ENCODE peak calls at places on chromosomes 1 and 21, in ten cellular contexts. One of them, this sample, is unnamed.
A peak's percentile ranks its signal among the peaks of the same experiment; 100 is the strongest.

GRCh38 chr1:153404768-153405167 is 11.6 kb upstream of the S100A7A start:
- DNase-seq in BJ: no peak
- DNase-seq in NT2/D1: peak; percentile 57
- DNase-seq in body of pancreas: peak; percentile 16
- DNase-seq in heart right ventricle: peak; percentile 12
- DNase-seq in CD8-positive, alpha-beta memory T cell: peak; percentile 32
- DNase-seq in psoas muscle: peak; percentile 28
- DNase-seq in prostate gland: no peak
- DNase-seq in AG09309: no peak
- DNase-seq in neural progenitor cell: peak; percentile 24
- DNase-seq in this sample: no peak

GRCh38 chr1:32496127-32496526 is 31.3 kb downstream of the ZBTB8B start:
- DNase-seq in BJ: no peak
- DNase-seq in NT2/D1: no peak
- DNase-seq in body of pancreas: no peak
- DNase-seq in heart right ventricle: no peak
- DNase-seq in CD8-positive, alpha-beta memory T cell: no peak
- DNase-seq in psoas muscle: no peak
- DNase-seq in prostate gland: peak; percentile 19
- DNase-seq in AG09309: no peak
- DNase-seq in neural progenitor cell: no peak
- DNase-seq in this sample: no peak

GRCh38 chr1:11784993-11785769 is 20.6 kb downstream of the MTHFR start:
- DNase-seq in BJ: no peak
- DNase-seq in NT2/D1: no peak
- DNase-seq in body of pancreas: peak; percentile 68
- DNase-seq in heart right ventricle: peak; percentile 69
- DNase-seq in CD8-positive, alpha-beta memory T cell: peak; percentile 27
- DNase-seq in psoas muscle: peak; percentile 78
- DNase-seq in prostate gland: peak; percentile 49
- DNase-seq in AG09309: no peak
- DNase-seq in neural progenitor cell: peak; percentile 90
- DNase-seq in this sample: no peak

GRCh38 chr1:33242652-33243051 is 13.6 kb upstream of the ZNF362 start:
- DNase-seq in BJ: no peak
- DNase-seq in NT2/D1: no peak
- DNase-seq in body of pancreas: no peak
- DNase-seq in heart right ventricle: no peak
- DNase-seq in CD8-positive, alpha-beta memory T cell: no peak
- DNase-seq in psoas muscle: no peak
- DNase-seq in prostate gland: no peak
- DNase-seq in AG09309: no peak
- DNase-seq in neural progenitor cell: no peak
- DNase-seq in this sample: no peak

GRCh38 chr1:64092851-64093371 is 110.5 kb upstream of the UBE2U start:
- DNase-seq in BJ: no peak
- DNase-seq in NT2/D1: no peak
- DNase-seq in body of pancreas: no peak
- DNase-seq in heart right ventricle: no peak
- DNase-seq in CD8-positive, alpha-beta memory T cell: no peak
- DNase-seq in psoas muscle: no peak
- DNase-seq in prostate gland: no peak
- DNase-seq in AG09309: no peak
- DNase-seq in neural progenitor cell: no peak
- DNase-seq in this sample: no peak

GRCh38 chr1:42767510-42767924 is 468 bp downstream of the C1orf50 start:
- DNase-seq in BJ: no peak
- DNase-seq in NT2/D1: no peak
- DNase-seq in body of pancreas: no peak
- DNase-seq in heart right ventricle: no peak
- DNase-seq in CD8-positive, alpha-beta memory T cell: no peak
- DNase-seq in psoas muscle: no peak
- DNase-seq in prostate gland: no peak
- DNase-seq in AG09309: no peak
- DNase-seq in neural progenitor cell: no peak
- DNase-seq in this sample: no peak

GRCh38 chr1:56098956-56099355 is 480.4 kb downstream of the PLPP3 start:
- DNase-seq in BJ: no peak
- DNase-seq in NT2/D1: no peak
- DNase-seq in body of pancreas: no peak
- DNase-seq in heart right ventricle: no peak
- DNase-seq in CD8-positive, alpha-beta memory T cell: no peak
- DNase-seq in psoas muscle: no peak
- DNase-seq in prostate gland: no peak
- DNase-seq in AG09309: no peak
- DNase-seq in neural progenitor cell: no peak
- DNase-seq in this sample: no peak

GRCh38 chr1:18326171-18326950 is 154.4 kb upstream of the KLHDC7A start:
- DNase-seq in BJ: no peak
- DNase-seq in NT2/D1: no peak
- DNase-seq in body of pancreas: no peak
- DNase-seq in heart right ventricle: no peak
- DNase-seq in CD8-positive, alpha-beta memory T cell: no peak
- DNase-seq in psoas muscle: no peak
- DNase-seq in prostate gland: peak; percentile 22
- DNase-seq in AG09309: no peak
- DNase-seq in neural progenitor cell: no peak
- DNase-seq in this sample: no peak

GRCh38 chr1:81693316-81693715 is 107.4 kb upstream of the ADGRL2 start:
- DNase-seq in BJ: no peak
- DNase-seq in NT2/D1: no peak
- DNase-seq in body of pancreas: no peak
- DNase-seq in heart right ventricle: no peak
- DNase-seq in CD8-positive, alpha-beta memory T cell: no peak
- DNase-seq in psoas muscle: no peak
- DNase-seq in prostate gland: no peak
- DNase-seq in AG09309: no peak
- DNase-seq in neural progenitor cell: no peak
- DNase-seq in this sample: no peak

GRCh38 chr1:53145942-53146708 is 3.7 kb upstream of the SLC1A7 start:
- DNase-seq in BJ: peak; percentile 98
- DNase-seq in NT2/D1: peak; percentile 50
- DNase-seq in body of pancreas: peak; percentile 83
- DNase-seq in heart right ventricle: peak; percentile 41
- DNase-seq in CD8-positive, alpha-beta memory T cell: no peak
- DNase-seq in psoas muscle: peak; percentile 77
- DNase-seq in prostate gland: no peak
- DNase-seq in AG09309: peak; percentile 98
- DNase-seq in neural progenitor cell: peak; percentile 41
- DNase-seq in this sample: peak; percentile 99

GRCh38 chr21:44522753-44523204 is 17.2 kb downstream of the KRTAP10-1 start:
- DNase-seq in BJ: no peak
- DNase-seq in NT2/D1: no peak
- DNase-seq in body of pancreas: no peak
- DNase-seq in heart right ventricle: no peak
- DNase-seq in CD8-positive, alpha-beta memory T cell: no peak
- DNase-seq in psoas muscle: no peak
- DNase-seq in prostate gland: no peak
- DNase-seq in AG09309: no peak
- DNase-seq in neural progenitor cell: no peak
- DNase-seq in this sample: no peak

GRCh38 chr1:47181955-47182680 is 7.7 kb downstream of the PDZK1IP1 start:
- DNase-seq in BJ: no peak
- DNase-seq in NT2/D1: no peak
- DNase-seq in body of pancreas: no peak
- DNase-seq in heart right ventricle: no peak
- DNase-seq in CD8-positive, alpha-beta memory T cell: no peak
- DNase-seq in psoas muscle: no peak
- DNase-seq in prostate gland: no peak
- DNase-seq in AG09309: no peak
- DNase-seq in neural progenitor cell: no peak
- DNase-seq in this sample: peak; percentile 68

GRCh38 chr21:30646904-30647303 is 4.2 kb downstream of the KRTAP20-3 start:
- DNase-seq in BJ: no peak
- DNase-seq in NT2/D1: no peak
- DNase-seq in body of pancreas: no peak
- DNase-seq in heart right ventricle: no peak
- DNase-seq in CD8-positive, alpha-beta memory T cell: no peak
- DNase-seq in psoas muscle: no peak
- DNase-seq in prostate gland: no peak
- DNase-seq in AG09309: no peak
- DNase-seq in neural progenitor cell: no peak
- DNase-seq in this sample: no peak

GRCh38 chr1:169796411-169796810 is 1.7 kb upstream of the METTL18 start:
- DNase-seq in BJ: no peak
- DNase-seq in NT2/D1: no peak
- DNase-seq in body of pancreas: no peak
- DNase-seq in heart right ventricle: no peak
- DNase-seq in CD8-positive, alpha-beta memory T cell: no peak
- DNase-seq in psoas muscle: no peak
- DNase-seq in prostate gland: no peak
- DNase-seq in AG09309: no peak
- DNase-seq in neural progenitor cell: no peak
- DNase-seq in this sample: no peak
- H3K4me3 ChIP-seq in BJ: no peak overlapping the region
- H3K4me3 ChIP-seq in NT2/D1: no peak overlapping the region
- H3K4me3 ChIP-seq in body of pancreas: no peak overlapping the region
- H3K4me3 ChIP-seq in heart right ventricle: no peak overlapping the region
- H3K4me3 ChIP-seq in CD8-positive, alpha-beta memory T cell: no peak overlapping the region
- H3K4me3 ChIP-seq in psoas muscle: no peak overlapping the region
- H3K4me3 ChIP-seq in prostate gland: no peak overlapping the region
- H3K4me3 ChIP-seq in AG09309: no peak overlapping the region
- H3K4me3 ChIP-seq in neural progenitor cell: peak overlapping the region; percentile 93
- H3K4me3 ChIP-seq in this sample: no peak overlapping the region

GRCh38 chr1:61085191-61086086 is 3.1 kb downstream of the NFIA start:
- DNase-seq in BJ: no peak
- DNase-seq in NT2/D1: no peak
- DNase-seq in body of pancreas: no peak
- DNase-seq in heart right ventricle: no peak
- DNase-seq in CD8-positive, alpha-beta memory T cell: no peak
- DNase-seq in psoas muscle: no peak
- DNase-seq in prostate gland: no peak
- DNase-seq in AG09309: no peak
- DNase-seq in neural progenitor cell: no peak
- DNase-seq in this sample: no peak

GRCh38 chr1:61083014-61083798 is 845 bp downstream of the NFIA start:
- DNase-seq in BJ: no peak
- DNase-seq in NT2/D1: no peak
- DNase-seq in body of pancreas: peak; percentile 36
- DNase-seq in heart right ventricle: peak; percentile 33
- DNase-seq in CD8-positive, alpha-beta memory T cell: peak; percentile 5
- DNase-seq in psoas muscle: peak; percentile 46
- DNase-seq in prostate gland: no peak
- DNase-seq in AG09309: no peak
- DNase-seq in neural progenitor cell: peak; percentile 66
- DNase-seq in this sample: no peak

GRCh38 chr1:61082336-61083013 is at the start of gene NFIA:
- DNase-seq in BJ: no peak
- DNase-seq in NT2/D1: peak; percentile 60
- DNase-seq in body of pancreas: peak; percentile 69
- DNase-seq in heart right ventricle: peak; percentile 61
- DNase-seq in CD8-positive, alpha-beta memory T cell: peak; percentile 22
- DNase-seq in psoas muscle: peak; percentile 41
- DNase-seq in prostate gland: no peak
- DNase-seq in AG09309: no peak
- DNase-seq in neural progenitor cell: no peak
- DNase-seq in this sample: no peak

GRCh38 chr1:61084560-61084991 is 2.2 kb downstream of the NFIA start:
- DNase-seq in BJ: no peak
- DNase-seq in NT2/D1: no peak
- DNase-seq in body of pancreas: no peak
- DNase-seq in heart right ventricle: no peak
- DNase-seq in CD8-positive, alpha-beta memory T cell: no peak
- DNase-seq in psoas muscle: no peak
- DNase-seq in prostate gland: no peak
- DNase-seq in AG09309: no peak
- DNase-seq in neural progenitor cell: no peak
- DNase-seq in this sample: no peak

GRCh38 chr1:61083799-61084385 is 1.5 kb downstream of the NFIA start:
- DNase-seq in BJ: no peak
- DNase-seq in NT2/D1: no peak
- DNase-seq in body of pancreas: no peak
- DNase-seq in heart right ventricle: no peak
- DNase-seq in CD8-positive, alpha-beta memory T cell: no peak
- DNase-seq in psoas muscle: no peak
- DNase-seq in prostate gland: no peak
- DNase-seq in AG09309: no peak
- DNase-seq in neural progenitor cell: no peak
- DNase-seq in this sample: no peak
- H3K4me3 ChIP-seq in BJ: peak overlapping the region; percentile 69
- H3K4me3 ChIP-seq in NT2/D1: peak overlapping the region; percentile 73
- H3K4me3 ChIP-seq in body of pancreas: peak overlapping the region; percentile 72
- H3K4me3 ChIP-seq in heart right ventricle: peak overlapping the region; percentile 98
- H3K4me3 ChIP-seq in CD8-positive, alpha-beta memory T cell: no peak overlapping the region
- H3K4me3 ChIP-seq in psoas muscle: peak overlapping the region; percentile 90
- H3K4me3 ChIP-seq in prostate gland: peak overlapping the region; percentile 91
- H3K4me3 ChIP-seq in AG09309: peak overlapping the region; percentile 75
- H3K4me3 ChIP-seq in neural progenitor cell: peak overlapping the region; percentile 64
- H3K4me3 ChIP-seq in this sample: peak overlapping the region; percentile 84

GRCh38 chr1:161017756-161018630 is 3.0 kb downstream of the F11R start:
- DNase-seq in BJ: no peak
- DNase-seq in NT2/D1: no peak
- DNase-seq in body of pancreas: no peak
- DNase-seq in heart right ventricle: no peak
- DNase-seq in CD8-positive, alpha-beta memory T cell: no peak
- DNase-seq in psoas muscle: no peak
- DNase-seq in prostate gland: no peak
- DNase-seq in AG09309: no peak
- DNase-seq in neural progenitor cell: no peak
- DNase-seq in this sample: no peak
- H3K4me3 ChIP-seq in BJ: no peak overlapping the region
- H3K4me3 ChIP-seq in NT2/D1: peak overlapping the region; percentile 99
- H3K4me3 ChIP-seq in body of pancreas: no peak overlapping the region
- H3K4me3 ChIP-seq in heart right ventricle: no peak overlapping the region
- H3K4me3 ChIP-seq in CD8-positive, alpha-beta memory T cell: no peak overlapping the region
- H3K4me3 ChIP-seq in psoas muscle: no peak overlapping the region
- H3K4me3 ChIP-seq in prostate gland: no peak overlapping the region
- H3K4me3 ChIP-seq in AG09309: no peak overlapping the region
- H3K4me3 ChIP-seq in neural progenitor cell: no peak overlapping the region
- H3K4me3 ChIP-seq in this sample: no peak overlapping the region

GRCh38 chr1:151721788-151722510 is 627 bp downstream of the RIIAD1 start:
- DNase-seq in BJ: no peak
- DNase-seq in NT2/D1: no peak
- DNase-seq in body of pancreas: no peak
- DNase-seq in heart right ventricle: no peak
- DNase-seq in CD8-positive, alpha-beta memory T cell: no peak
- DNase-seq in psoas muscle: no peak
- DNase-seq in prostate gland: no peak
- DNase-seq in AG09309: no peak
- DNase-seq in neural progenitor cell: no peak
- DNase-seq in this sample: no peak

GRCh38 chr1:151720190-151720953 is 950 bp upstream of the RIIAD1 start:
- DNase-seq in BJ: no peak
- DNase-seq in NT2/D1: no peak
- DNase-seq in body of pancreas: no peak
- DNase-seq in heart right ventricle: no peak
- DNase-seq in CD8-positive, alpha-beta memory T cell: no peak
- DNase-seq in psoas muscle: no peak
- DNase-seq in prostate gland: no peak
- DNase-seq in AG09309: no peak
- DNase-seq in neural progenitor cell: no peak
- DNase-seq in this sample: no peak

GRCh38 chr1:151723726-151724370 is 2.5 kb downstream of the RIIAD1 start:
- DNase-seq in BJ: no peak
- DNase-seq in NT2/D1: peak; percentile 39
- DNase-seq in body of pancreas: no peak
- DNase-seq in heart right ventricle: no peak
- DNase-seq in CD8-positive, alpha-beta memory T cell: no peak
- DNase-seq in psoas muscle: no peak
- DNase-seq in prostate gland: no peak
- DNase-seq in AG09309: no peak
- DNase-seq in neural progenitor cell: no peak
- DNase-seq in this sample: no peak

GRCh38 chr1:151718666-151719065 is 2.1 kb upstream of the CELF3 start:
- DNase-seq in BJ: no peak
- DNase-seq in NT2/D1: no peak
- DNase-seq in body of pancreas: no peak
- DNase-seq in heart right ventricle: no peak
- DNase-seq in CD8-positive, alpha-beta memory T cell: no peak
- DNase-seq in psoas muscle: no peak
- DNase-seq in prostate gland: no peak
- DNase-seq in AG09309: no peak
- DNase-seq in neural progenitor cell: no peak
- DNase-seq in this sample: no peak

GRCh38 chr1:151720974-151721787 is at the start of gene RIIAD1:
- DNase-seq in BJ: no peak
- DNase-seq in NT2/D1: peak; percentile 44
- DNase-seq in body of pancreas: no peak
- DNase-seq in heart right ventricle: no peak
- DNase-seq in CD8-positive, alpha-beta memory T cell: peak; percentile 31
- DNase-seq in psoas muscle: no peak
- DNase-seq in prostate gland: no peak
- DNase-seq in AG09309: no peak
- DNase-seq in neural progenitor cell: peak; percentile 89
- DNase-seq in this sample: no peak
- H3K4me3 ChIP-seq in BJ: peak within 1 kb of the TSS; percentile 33
- H3K4me3 ChIP-seq in NT2/D1: peak within 1 kb of the TSS; percentile 36
- H3K4me3 ChIP-seq in body of pancreas: peak within 1 kb of the TSS; percentile 17
- H3K4me3 ChIP-seq in heart right ventricle: peak within 1 kb of the TSS; percentile 41
- H3K4me3 ChIP-seq in CD8-positive, alpha-beta memory T cell: peak within 1 kb of the TSS; percentile 64
- H3K4me3 ChIP-seq in psoas muscle: peak within 1 kb of the TSS; percentile 77
- H3K4me3 ChIP-seq in prostate gland: peak within 1 kb of the TSS; percentile 33
- H3K4me3 ChIP-seq in AG09309: peak within 1 kb of the TSS; percentile 45
- H3K4me3 ChIP-seq in neural progenitor cell: peak within 1 kb of the TSS; percentile 63
- H3K4me3 ChIP-seq in this sample: peak within 1 kb of the TSS; percentile 36